ENCODE peak calls at places on chromosome 19, in nine cellular contexts. J, N, Q, A, K, U, G, Z and E are unnamed samples.

GRCh38 chr19:19582471-19582870 is 36.0 kb downstream of the PBX4 start:
- DNase-seq in G (no peak), A (no peak), K (no peak), Q (no peak), N (no peak), J (no peak), U (no peak), Z (no peak), E (no peak)

GRCh38 chr19:17404015-17404414 is 1.4 kb downstream of the BST2 start:
- DNase-seq in N (no peak), Z (no peak), U (no peak), J (no peak), K (no peak), Q (no peak), A (no peak), G (no peak), E (no peak)

GRCh38 chr19:16584825-16585801 is 12.9 kb upstream of the SLC35E1 start:
- DNase-seq in Q (no peak), A (no peak), U (no peak), J (no peak), G (no peak), Z (no peak), K (no peak), N (no peak), E (no peak)

GRCh38 chr19:54188224-54188871 is 1.0 kb downstream of the MBOAT7 start:
- DNase-seq in K (peak), Z (peak), J (no peak), G (no peak), U (peak), N (no peak), Q (no peak), A (peak), E (no peak)

GRCh38 chr19:48413879-48414623 is 20.6 kb downstream of the GRIN2D start:
- DNase-seq in U (peak), A (no peak), K (no peak), Z (no peak), Q (no peak), G (no peak), J (no peak), N (no peak), E (no peak)

GRCh38 chr19:50323782-50324133 is 5.4 kb downstream of the KCNC3 start:
- DNase-seq in U (no peak), A (no peak), K (no peak), G (no peak), N (no peak), J (no peak), Q (no peak), Z (no peak), E (no peak)

GRCh38 chr19:13214036-13214730 is 64.0 kb downstream of the IER2 start:
- DNase-seq in J (no peak), N (no peak), A (no peak), Q (no peak), G (no peak), K (no peak), Z (no peak), U (no peak), E (no peak)

GRCh38 chr19:46890423-46891170 is 29.8 kb downstream of the ARHGAP35 start:
- DNase-seq in A (peak), Z (no peak), Q (no peak), U (no peak), J (no peak), N (no peak), K (no peak), G (no peak), E (peak)

GRCh38 chr19:47637550-47637949 is 28.6 kb downstream of the BICRA start:
- DNase-seq in Z (no peak), G (no peak), A (no peak), N (no peak), J (no peak), K (no peak), U (no peak), Q (no peak), E (no peak)

GRCh38 chr19:6062961-6063575 is 47.2 kb downstream of the RFX2 start:
- DNase-seq in J (no peak), N (no peak), Z (no peak), G (no peak), Q (no peak), U (peak), K (no peak), A (no peak), E (no peak)

GRCh38 chr19:48391100-48392005 is at the start of gene KDELR1:
- DNase-seq in G (peak), Q (peak), U (peak), N (peak), Z (peak), K (peak), J (no peak), A (peak), E (no peak)

GRCh38 chr19:42281175-42282035 is 12.4 kb downstream of the CIC start:
- DNase-seq in U (peak), Z (no peak), K (peak), A (no peak), J (no peak), Q (no peak), G (peak), N (peak), E (no peak)

GRCh38 chr19:58128041-58128685 is 22.4 kb downstream of the ZNF329 start:
- DNase-seq in G (no peak), U (no peak), N (no peak), K (no peak), Q (no peak), J (no peak), Z (no peak), A (no peak), E (no peak)

GRCh38 chr19:29273000-29273691 is 60.2 kb upstream of the UQCRFS1 start:
- DNase-seq in Z (no peak), K (no peak), U (no peak), A (no peak), J (no peak), Q (no peak), N (no peak), G (no peak), E (no peak)

GRCh38 chr19:1507192-1507660 is 5.6 kb downstream of the ADAMTSL5 start:
- DNase-seq in Q (no peak), G (no peak), A (no peak), Z (no peak), J (no peak), N (no peak), K (peak), U (peak), E (no peak)

GRCh38 chr19:1509589-1510441 is 3.0 kb downstream of the ADAMTSL5 start:
- DNase-seq in J (no peak), N (no peak), Z (no peak), A (no peak), U (no peak), K (no peak), Q (no peak), G (no peak), E (no peak)

GRCh38 chr19:1510442-1510806 is 2.4 kb downstream of the ADAMTSL5 start:
- DNase-seq in G (no peak), U (no peak), J (no peak), K (no peak), A (no peak), N (no peak), Q (no peak), Z (no peak), E (no peak)

GRCh38 chr19:1507763-1508506 is 4.9 kb downstream of the ADAMTSL5 start:
- DNase-seq in Z (peak), A (peak), Q (peak), G (peak), J (peak), U (peak), N (peak), K (peak), E (peak)

GRCh38 chr19:1508507-1508856 is 4.3 kb downstream of the ADAMTSL5 start:
- DNase-seq in Z (no peak), N (no peak), J (no peak), U (no peak), K (no peak), G (no peak), Q (no peak), A (no peak), E (no peak)
- H3K27ac ChIP-seq in Z (no peak), N (peak), J (peak), U (no peak), K (peak), G (peak), Q (peak), A (peak), E (peak)

GRCh38 chr19:3556423-3556977 is 886 bp downstream of the MFSD12 start:
- DNase-seq in N (no peak), A (no peak), U (no peak), J (no peak), Q (no peak), G (no peak), K (no peak), Z (no peak), E (no peak)

GRCh38 chr19:3555653-3556422 is 1.5 kb downstream of the MFSD12 start:
- DNase-seq in G (no peak), A (no peak), K (no peak), N (no peak), J (no peak), Z (no peak), Q (no peak), U (no peak), E (no peak)

GRCh38 chr19:3554254-3555083 is 2.9 kb downstream of the MFSD12 start:
- DNase-seq in K (no peak), Z (peak), Q (no peak), A (peak), U (no peak), N (no peak), J (no peak), G (no peak), E (no peak)

GRCh38 chr19:3557461-3558248 is at the start of gene MFSD12:
- DNase-seq in G (peak), K (peak), Z (peak), U (peak), N (peak), Q (peak), A (peak), J (peak), E (peak)

GRCh38 chr19:3556978-3557460 is 367 bp downstream of the MFSD12 start:
- DNase-seq in A (peak), U (peak), Z (peak), J (no peak), G (peak), Q (peak), N (no peak), K (no peak), E (no peak)
- H3K27ac ChIP-seq in A (peak), U (peak), Z (peak), J (peak), G (peak), Q (peak), N (no peak), K (no peak), E (peak)

GRCh38 chr19:36527873-36528193 is 238 bp downstream of the ZNF260 start:
- DNase-seq in N (no peak), J (no peak), U (no peak), Z (no peak), Q (no peak), A (no peak), K (no peak), G (no peak), E (no peak)

GRCh38 chr19:36526581-36526980 is 1.5 kb downstream of the ZNF260 start:
- DNase-seq in N (no peak), U (no peak), G (no peak), K (no peak), A (no peak), Q (no peak), Z (no peak), J (no peak), E (peak)

GRCh38 chr19:36524617-36525016 is 3.5 kb downstream of the ZNF260 start:
- DNase-seq in G (no peak), K (no peak), U (no peak), N (no peak), Q (no peak), J (no peak), Z (no peak), A (no peak), E (no peak)

GRCh38 chr19:36528194-36528920 is at the start of gene ZNF260:
- DNase-seq in Z (peak), N (peak), G (peak), J (no peak), K (peak), Q (peak), A (peak), U (peak), E (peak)

DNA sequence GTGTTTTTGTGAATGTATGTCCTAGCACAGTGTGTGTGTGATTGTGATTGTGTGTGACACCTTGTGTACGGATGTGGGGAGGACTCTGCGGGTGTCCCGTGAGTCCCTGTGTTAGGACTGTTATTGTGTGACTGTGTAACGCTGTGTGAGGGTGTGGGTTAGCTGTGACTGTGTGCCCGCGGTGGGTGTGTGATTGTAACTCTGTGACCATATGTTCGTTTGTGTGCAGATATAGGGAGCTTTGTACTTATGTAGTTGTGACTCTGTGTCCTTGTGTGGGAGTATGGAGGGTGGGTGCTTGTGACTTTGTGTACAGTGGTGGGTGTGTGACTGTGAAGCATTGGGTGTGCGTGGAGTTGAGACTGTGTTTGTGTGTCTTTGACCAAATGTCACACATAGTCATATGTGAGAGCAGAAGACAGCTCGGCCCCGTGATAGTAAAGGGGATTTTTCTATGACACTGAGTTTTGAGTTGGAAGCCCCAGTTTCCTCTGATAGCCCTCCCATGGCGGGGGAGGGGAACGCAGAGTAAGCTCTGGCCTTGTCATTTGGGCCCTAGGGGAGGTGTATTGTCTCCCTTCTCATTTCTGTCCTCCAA is 949 bp upstream of the ZNF260 start:
- DNase-seq in A (no peak), U (no peak), J (no peak), N (no peak), G (peak), K (peak), Q (no peak), Z (no peak), E (no peak)
- H3K27ac ChIP-seq in A (peak), U (peak), J (no peak), N (peak), G (peak), K (no peak), Q (peak), Z (peak), E (peak)

DNA sequence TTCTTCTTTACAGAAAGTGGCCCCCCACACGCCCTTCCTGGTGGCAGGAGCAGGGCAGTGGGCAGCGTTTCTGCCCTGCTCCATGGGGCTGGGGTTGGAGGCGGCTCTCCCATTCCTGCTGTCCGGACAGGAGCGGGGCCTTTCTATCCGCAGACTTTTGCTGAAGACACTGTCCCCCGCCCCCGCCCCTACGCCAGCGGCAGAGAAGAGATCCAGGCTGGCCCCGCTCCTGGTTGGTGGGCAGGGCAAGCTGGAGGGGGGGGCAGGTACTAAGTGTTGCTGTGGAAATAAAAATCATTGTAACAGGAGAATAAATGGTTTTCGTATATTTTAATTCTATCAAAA is 81.7 kb downstream of the ZNF429 start:
- DNase-seq in U (no peak), J (no peak), N (no peak), Q (no peak), K (peak), A (no peak), Z (no peak), G (no peak), E (no peak)
- H3K27ac ChIP-seq in U (peak), J (no peak), N (no peak), Q (peak), K (peak), A (no peak), Z (no peak), G (no peak), E (no peak)

DNA sequence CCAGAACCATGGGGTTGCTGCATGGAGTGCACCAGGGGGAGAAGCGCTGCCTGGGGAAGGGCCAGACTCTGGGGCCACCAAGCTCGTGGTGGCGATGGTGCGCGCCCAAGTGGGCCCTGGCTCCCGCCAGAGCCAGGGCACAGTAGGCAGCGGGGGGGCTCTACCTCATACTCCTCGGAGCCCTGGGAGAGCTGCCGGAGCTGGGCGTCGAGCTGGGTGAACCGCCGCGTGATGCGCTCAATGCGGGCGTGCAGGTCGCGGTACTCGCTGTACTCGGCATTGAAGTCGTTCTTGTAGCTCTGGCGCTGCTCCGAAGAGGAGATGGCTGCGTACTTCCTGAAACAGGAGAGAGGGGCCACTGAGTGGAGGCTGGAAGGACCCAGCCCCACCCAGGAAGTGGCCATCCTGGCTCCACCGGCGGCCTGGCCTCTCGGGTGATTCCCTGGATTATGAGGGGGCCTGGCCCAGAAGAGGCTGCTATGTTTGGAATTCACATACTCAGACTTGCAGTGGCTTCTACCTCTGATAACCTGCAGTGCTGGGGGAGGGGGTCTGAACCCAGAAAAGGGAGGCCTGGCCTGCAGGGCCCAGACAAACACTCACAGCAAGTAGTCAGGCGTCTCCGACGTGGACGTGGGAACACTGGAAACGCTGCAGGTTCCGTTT is 8.3 kb upstream of the ISYNA1 start:
- DNase-seq in Z (no peak), N (no peak), A (no peak), U (no peak), J (no peak), G (no peak), Q (no peak), K (peak), E (no peak)
- H3K27ac ChIP-seq in Z (no peak), N (no peak), A (no peak), U (no peak), J (no peak), G (peak), Q (no peak), K (no peak), E (no peak)

GRCh38 chr19:2058570-2059421 is 7.8 kb upstream of the MKNK2 start:
- DNase-seq in Z (no peak), J (no peak), N (no peak), K (peak), A (no peak), Q (no peak), U (no peak), G (no peak), E (no peak)

GRCh38 chr19:2057484-2058469 is 6.7 kb upstream of the MKNK2 start:
- DNase-seq in A (no peak), Z (no peak), N (no peak), J (no peak), U (peak), K (peak), G (no peak), Q (peak), E (no peak)

GRCh38 chr19:2061093-2061935 is 10.3 kb upstream of the MKNK2 start:
- DNase-seq in U (peak), Z (peak), Q (peak), G (peak), N (peak), K (peak), J (peak), A (peak), E (peak)

GRCh38 chr19:2061936-2062729 is 11.1 kb upstream of the MKNK2 start:
- DNase-seq in Q (peak), N (no peak), Z (no peak), U (peak), G (no peak), J (no peak), A (no peak), K (peak), E (no peak)

DNA sequence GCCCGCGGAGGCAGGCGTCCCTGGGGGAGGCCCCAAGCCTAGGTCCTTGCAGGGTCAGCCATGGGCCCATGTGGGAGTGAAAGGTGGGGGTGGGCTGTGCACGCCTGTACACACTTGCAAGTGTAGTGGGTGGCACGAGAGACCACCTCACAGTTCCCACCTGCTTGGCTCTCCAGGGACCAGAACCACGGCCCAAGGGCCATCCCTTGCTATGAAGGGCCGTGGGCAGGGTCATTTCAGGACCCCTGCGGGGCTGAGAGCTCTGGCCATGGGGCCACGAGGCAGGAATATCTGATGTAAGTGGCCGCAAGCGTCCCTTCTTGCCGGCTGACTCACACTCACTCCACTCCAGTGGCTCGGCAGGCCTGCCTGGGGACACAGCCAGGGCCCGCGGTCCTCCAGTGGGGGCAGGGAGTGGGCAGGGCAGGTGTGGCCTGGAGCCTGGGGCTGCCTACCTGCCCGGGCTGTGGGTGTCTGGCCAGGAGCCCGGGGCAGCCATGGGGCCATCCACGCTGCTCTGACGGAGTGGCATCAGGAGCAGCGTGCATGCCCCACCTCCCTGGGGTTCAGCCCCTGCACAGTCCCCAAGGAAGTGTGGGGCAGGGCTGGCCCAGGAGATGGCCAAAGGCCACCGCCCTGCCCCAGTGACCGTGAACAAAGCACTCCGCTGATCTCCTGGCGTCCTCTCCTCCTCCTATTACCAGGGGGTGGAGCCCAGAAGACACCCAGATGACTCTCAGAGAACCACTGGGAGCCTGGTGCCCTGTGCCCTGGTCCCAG is 8.6 kb upstream of the MKNK2 start:
- DNase-seq in Q (peak), J (peak), N (peak), U (peak), Z (no peak), K (peak), A (peak), G (peak), E (no peak)
- H3K27ac ChIP-seq in Q (peak), J (peak), N (peak), U (peak), Z (peak), K (peak), A (peak), G (peak), E (peak)